ENCODE peak calls at places on chromosome 22, in six cellular contexts. One of them, this sample, is unnamed.

GRCh38 chr22:31474743-31475142 is 14.9 kb downstream of the EIF4ENIF1 start:
- DNase-seq in stomach: no peak
- DNase-seq in NCI-H1092: no peak
- DNase-seq in retina: no peak
- DNase-seq in CD4-positive, CD25-positive, alpha-beta regulatory T cell: no peak
- DNase-seq in HEK293T: no peak
- DNase-seq in this sample: peak; percentile 20

GRCh38 chr22:45268958-45269844 is 15.5 kb upstream of the UPK3A start:
- DNase-seq in NCI-H1092: peak; percentile 11
- DNase-seq in stomach: peak; percentile 92
- DNase-seq in CD4-positive, CD25-positive, alpha-beta regulatory T cell: peak; percentile 88
- DNase-seq in retina: peak; percentile 95
- DNase-seq in HEK293T: peak; percentile 91
- DNase-seq in this sample: no peak

GRCh38 chr22:49765091-49765771 is 62.4 kb downstream of the BRD1 start:
- DNase-seq in retina: no peak
- DNase-seq in stomach: peak; percentile 16
- DNase-seq in HEK293T: no peak
- DNase-seq in NCI-H1092: no peak
- DNase-seq in CD4-positive, CD25-positive, alpha-beta regulatory T cell: no peak
- DNase-seq in this sample: no peak

GRCh38 chr22:20243545-20244249 is 24.4 kb downstream of the RTN4R start:
- DNase-seq in NCI-H1092: peak; percentile 82
- DNase-seq in retina: peak; percentile 77
- DNase-seq in HEK293T: peak; percentile 43
- DNase-seq in CD4-positive, CD25-positive, alpha-beta regulatory T cell: peak; percentile 36
- DNase-seq in stomach: peak; percentile 35
- DNase-seq in this sample: peak; percentile 22

GRCh38 chr22:19412478-19412877 is 19.1 kb downstream of the HIRA start:
- DNase-seq in CD4-positive, CD25-positive, alpha-beta regulatory T cell: no peak
- DNase-seq in retina: peak; percentile 4
- DNase-seq in NCI-H1092: no peak
- DNase-seq in stomach: no peak
- DNase-seq in HEK293T: no peak
- DNase-seq in this sample: no peak

GRCh38 chr22:41417622-41418390 is 28.8 kb downstream of the TOB2 start:
- DNase-seq in stomach: peak; percentile 99
- DNase-seq in retina: no peak
- DNase-seq in HEK293T: no peak
- DNase-seq in CD4-positive, CD25-positive, alpha-beta regulatory T cell: no peak
- DNase-seq in NCI-H1092: no peak
- DNase-seq in this sample: no peak

GRCh38 chr22:20205464-20205963 is 54.7 kb upstream of the CCDC188 start:
- DNase-seq in CD4-positive, CD25-positive, alpha-beta regulatory T cell: no peak
- DNase-seq in HEK293T: no peak
- DNase-seq in NCI-H1092: no peak
- DNase-seq in stomach: no peak
- DNase-seq in retina: no peak
- DNase-seq in this sample: no peak

GRCh38 chr22:22043296-22044078 is 60.9 kb upstream of the TOP3B start:
- DNase-seq in NCI-H1092: no peak
- DNase-seq in retina: no peak
- DNase-seq in stomach: no peak
- DNase-seq in HEK293T: no peak
- DNase-seq in CD4-positive, CD25-positive, alpha-beta regulatory T cell: no peak
- DNase-seq in this sample: no peak

GRCh38 chr22:46758867-46759290 is 3.6 kb upstream of the TBC1D22A start:
- DNase-seq in NCI-H1092: no peak
- DNase-seq in retina: no peak
- DNase-seq in HEK293T: peak; percentile 56
- DNase-seq in CD4-positive, CD25-positive, alpha-beta regulatory T cell: peak; percentile 43
- DNase-seq in stomach: peak; percentile 76
- DNase-seq in this sample: no peak

GRCh38 chr22:30955153-30955552 is 13.4 kb downstream of the MORC2 start:
- DNase-seq in NCI-H1092: no peak
- DNase-seq in stomach: no peak
- DNase-seq in CD4-positive, CD25-positive, alpha-beta regulatory T cell: no peak
- DNase-seq in HEK293T: no peak
- DNase-seq in retina: no peak
- DNase-seq in this sample: no peak

GRCh38 chr22:31098633-31099110 is 8.7 kb downstream of the SELENOM start:
- DNase-seq in CD4-positive, CD25-positive, alpha-beta regulatory T cell: no peak
- DNase-seq in retina: peak; percentile 63
- DNase-seq in stomach: peak; percentile 54
- DNase-seq in NCI-H1092: no peak
- DNase-seq in HEK293T: no peak
- DNase-seq in this sample: no peak

GRCh38 chr22:17920145-17920605 is 104.2 kb downstream of the MICAL3 start:
- DNase-seq in NCI-H1092: no peak
- DNase-seq in retina: no peak
- DNase-seq in HEK293T: peak; percentile 38
- DNase-seq in CD4-positive, CD25-positive, alpha-beta regulatory T cell: no peak
- DNase-seq in stomach: peak; percentile 57
- DNase-seq in this sample: no peak

GRCh38 chr22:40504285-40505249 is 132.0 kb downstream of the MRTFA start:
- DNase-seq in HEK293T: no peak
- DNase-seq in stomach: no peak
- DNase-seq in NCI-H1092: no peak
- DNase-seq in retina: no peak
- DNase-seq in CD4-positive, CD25-positive, alpha-beta regulatory T cell: no peak
- DNase-seq in this sample: no peak

GRCh38 chr22:20093437-20093836 is 13.4 kb downstream of the DGCR8 start:
- DNase-seq in CD4-positive, CD25-positive, alpha-beta regulatory T cell: no peak
- DNase-seq in NCI-H1092: no peak
- DNase-seq in stomach: peak; percentile 89
- DNase-seq in HEK293T: no peak
- DNase-seq in retina: no peak
- DNase-seq in this sample: no peak

GRCh38 chr22:29609139-29609538 is 5.7 kb downstream of the NF2 start:
- DNase-seq in NCI-H1092: no peak
- DNase-seq in HEK293T: no peak
- DNase-seq in stomach: no peak
- DNase-seq in CD4-positive, CD25-positive, alpha-beta regulatory T cell: no peak
- DNase-seq in retina: no peak
- DNase-seq in this sample: no peak

GRCh38 chr22:23068096-23068831 is 2.1 kb upstream of the GNAZ start:
- DNase-seq in NCI-H1092: no peak
- DNase-seq in retina: no peak
- DNase-seq in HEK293T: no peak
- DNase-seq in stomach: peak; percentile 22
- DNase-seq in CD4-positive, CD25-positive, alpha-beta regulatory T cell: no peak
- DNase-seq in this sample: no peak

GRCh38 chr22:43867839-43868652 is 5.7 kb upstream of the SULT4A1 start:
- DNase-seq in stomach: peak; percentile 50
- DNase-seq in HEK293T: peak; percentile 75
- DNase-seq in CD4-positive, CD25-positive, alpha-beta regulatory T cell: no peak
- DNase-seq in NCI-H1092: no peak
- DNase-seq in retina: peak; percentile 77
- DNase-seq in this sample: peak; percentile 50

GRCh38 chr22:38564669-38565068 is 5.3 kb downstream of the DMC1 start:
- DNase-seq in NCI-H1092: no peak
- DNase-seq in stomach: no peak
- DNase-seq in HEK293T: no peak
- DNase-seq in CD4-positive, CD25-positive, alpha-beta regulatory T cell: no peak
- DNase-seq in retina: no peak
- DNase-seq in this sample: no peak

GRCh38 chr22:45877651-45878050 is 99.3 kb downstream of the WNT7B start:
- DNase-seq in NCI-H1092: no peak
- DNase-seq in CD4-positive, CD25-positive, alpha-beta regulatory T cell: no peak
- DNase-seq in stomach: peak; percentile 21
- DNase-seq in retina: no peak
- DNase-seq in HEK293T: no peak
- DNase-seq in this sample: no peak

GRCh38 chr22:46695346-46696224 is 42.5 kb downstream of the CERK start:
- DNase-seq in HEK293T: no peak
- DNase-seq in NCI-H1092: no peak
- DNase-seq in stomach: no peak
- DNase-seq in CD4-positive, CD25-positive, alpha-beta regulatory T cell: no peak
- DNase-seq in retina: no peak
- DNase-seq in this sample: no peak

GRCh38 chr22:31945971-31946680 is 1.8 kb downstream of the YWHAH start:
- DNase-seq in retina: peak; percentile 39
- DNase-seq in HEK293T: no peak
- DNase-seq in stomach: no peak
- DNase-seq in CD4-positive, CD25-positive, alpha-beta regulatory T cell: no peak
- DNase-seq in NCI-H1092: no peak
- DNase-seq in this sample: no peak

GRCh38 chr22:47297261-47298016 is 535.0 kb downstream of the TBC1D22A start:
- DNase-seq in stomach: peak; percentile 8
- DNase-seq in CD4-positive, CD25-positive, alpha-beta regulatory T cell: no peak
- DNase-seq in NCI-H1092: no peak
- DNase-seq in retina: no peak
- DNase-seq in HEK293T: no peak
- DNase-seq in this sample: no peak

GRCh38 chr22:38843201-38843715 is 570 bp downstream of the NPTXR start:
- DNase-seq in stomach: peak; percentile 38
- DNase-seq in NCI-H1092: peak; percentile 64
- DNase-seq in HEK293T: peak; percentile 82
- DNase-seq in retina: peak; percentile 79
- DNase-seq in CD4-positive, CD25-positive, alpha-beta regulatory T cell: peak; percentile 58
- DNase-seq in this sample: no peak

GRCh38 chr22:38700271-38700788 is 413 bp downstream of the JOSD1 start:
- DNase-seq in stomach: peak; percentile 79
- DNase-seq in CD4-positive, CD25-positive, alpha-beta regulatory T cell: peak; percentile 39
- DNase-seq in HEK293T: no peak
- DNase-seq in NCI-H1092: peak; percentile 12
- DNase-seq in retina: peak; percentile 79
- DNase-seq in this sample: no peak

GRCh38 chr22:33083212-33083611 is 25.0 kb upstream of the SYN3 start:
- DNase-seq in HEK293T: no peak
- DNase-seq in stomach: no peak
- DNase-seq in retina: no peak
- DNase-seq in NCI-H1092: no peak
- DNase-seq in CD4-positive, CD25-positive, alpha-beta regulatory T cell: no peak
- DNase-seq in this sample: no peak

GRCh38 chr22:19705181-19705934 is 8.9 kb upstream of the SEPTIN5 start:
- DNase-seq in retina: no peak
- DNase-seq in NCI-H1092: no peak
- DNase-seq in HEK293T: no peak
- DNase-seq in stomach: no peak
- DNase-seq in CD4-positive, CD25-positive, alpha-beta regulatory T cell: no peak
- DNase-seq in this sample: no peak

GRCh38 chr22:19343470-19343869 is 52.0 kb upstream of the CLTCL1 start:
- DNase-seq in NCI-H1092: no peak
- DNase-seq in CD4-positive, CD25-positive, alpha-beta regulatory T cell: no peak
- DNase-seq in HEK293T: no peak
- DNase-seq in stomach: no peak
- DNase-seq in retina: no peak
- DNase-seq in this sample: no peak

GRCh38 chr22:19523240-19524169 is 705 bp downstream of the CLDN5 start:
- DNase-seq in CD4-positive, CD25-positive, alpha-beta regulatory T cell: peak; percentile 6
- DNase-seq in HEK293T: no peak
- DNase-seq in retina: peak; percentile 86
- DNase-seq in stomach: no peak
- DNase-seq in NCI-H1092: no peak
- DNase-seq in this sample: no peak

GRCh38 chr22:48979482-48979881 is 848.2 kb downstream of the BRD1 start:
- DNase-seq in retina: no peak
- DNase-seq in NCI-H1092: peak; percentile 18
- DNase-seq in stomach: no peak
- DNase-seq in CD4-positive, CD25-positive, alpha-beta regulatory T cell: no peak
- DNase-seq in HEK293T: no peak
- DNase-seq in this sample: no peak

GRCh38 chr22:50716291-50717024 is 21.5 kb upstream of the ACR start:
- DNase-seq in stomach: no peak
- DNase-seq in NCI-H1092: no peak
- DNase-seq in HEK293T: no peak
- DNase-seq in CD4-positive, CD25-positive, alpha-beta regulatory T cell: no peak
- DNase-seq in retina: no peak
- DNase-seq in this sample: no peak

GRCh38 chr22:36367479-36367878 is 20.3 kb downstream of the MYH9 start:
- DNase-seq in HEK293T: no peak
- DNase-seq in CD4-positive, CD25-positive, alpha-beta regulatory T cell: no peak
- DNase-seq in stomach: no peak
- DNase-seq in retina: no peak
- DNase-seq in NCI-H1092: no peak
- DNase-seq in this sample: no peak

GRCh38 chr22:49052023-49052538 is 775.6 kb downstream of the BRD1 start:
- DNase-seq in retina: peak; percentile 83
- DNase-seq in HEK293T: no peak
- DNase-seq in stomach: no peak
- DNase-seq in CD4-positive, CD25-positive, alpha-beta regulatory T cell: peak; percentile 41
- DNase-seq in NCI-H1092: no peak
- DNase-seq in this sample: no peak

GRCh38 chr22:22463855-22464540 is 44.5 kb downstream of the ZNF280B start:
- DNase-seq in NCI-H1092: peak; percentile 44
- DNase-seq in stomach: peak; percentile 35
- DNase-seq in HEK293T: peak; percentile 83
- DNase-seq in CD4-positive, CD25-positive, alpha-beta regulatory T cell: peak; percentile 40
- DNase-seq in retina: peak; percentile 79
- DNase-seq in this sample: peak; percentile 35

GRCh38 chr22:44455151-44455962 is 42.7 kb downstream of the RTL6 start:
- DNase-seq in retina: no peak
- DNase-seq in CD4-positive, CD25-positive, alpha-beta regulatory T cell: peak; percentile 78
- DNase-seq in HEK293T: no peak
- DNase-seq in stomach: peak; percentile 27
- DNase-seq in NCI-H1092: no peak
- DNase-seq in this sample: no peak

GRCh38 chr22:23847991-23848864 is 9.4 kb upstream of the DERL3 start:
- DNase-seq in NCI-H1092: no peak
- DNase-seq in retina: no peak
- DNase-seq in CD4-positive, CD25-positive, alpha-beta regulatory T cell: no peak
- DNase-seq in stomach: no peak
- DNase-seq in HEK293T: no peak
- DNase-seq in this sample: no peak

GRCh38 chr22:43515902-43516301 is 104.1 kb downstream of the MPPED1 start:
- DNase-seq in stomach: no peak
- DNase-seq in NCI-H1092: no peak
- DNase-seq in retina: no peak
- DNase-seq in HEK293T: peak; percentile 45
- DNase-seq in CD4-positive, CD25-positive, alpha-beta regulatory T cell: no peak
- DNase-seq in this sample: no peak